ENCODE peak calls at places on chromosomes 2 and 18, in eight cellular contexts. O is activated naive CD4-positive, alpha-beta T cell; C is NAMALWA; Z is psoas muscle; G is NCI-H1694; U is right cardiac atrium; F is mammary epithelial cell; E is PC-3. R is an unnamed sample.

GRCh38 chr2:237774811-237775553 is 23.6 kb upstream of the RBM44 start:
- DNase-seq in F (peak; percentile 33), O (no peak), Z (no peak), U (peak; percentile 63), E (peak; percentile 72), C (peak; percentile 67), G (peak; percentile 30), R (no peak)

GRCh38 chr2:219358170-219359075 is 25.9 kb upstream of the RESP18 start:
- DNase-seq in G (no peak), F (no peak), E (no peak), Z (no peak), U (peak; percentile 60), O (no peak), C (no peak), R (no peak)

GRCh38 chr2:187013058-187013457 is 164.1 kb upstream of the ZSWIM2 start:
- DNase-seq in G (no peak), C (no peak), O (no peak), E (no peak), U (no peak), F (no peak), Z (no peak), R (no peak)

GRCh38 chr2:46802665-46803550 is 112.7 kb downstream of the MCFD2 start:
- DNase-seq in E (no peak), C (no peak), U (no peak), G (peak; percentile 53), F (no peak), O (no peak), Z (no peak), R (no peak)

GRCh38 chr2:135825131-135825854 is 11.7 kb downstream of the LCT start:
- DNase-seq in U (no peak), Z (no peak), O (no peak), C (no peak), G (no peak), F (no peak), E (no peak), R (no peak)

GRCh38 chr2:210363261-210363660 is 48.3 kb upstream of the MYL1 start:
- DNase-seq in C (peak; percentile 51), G (no peak), Z (no peak), E (peak; percentile 26), U (no peak), O (no peak), F (peak; percentile 18), R (no peak)

GRCh38 chr2:191167766-191168165 is 17.0 kb upstream of the STAT4 start:
- DNase-seq in U (no peak), Z (no peak), G (no peak), E (peak; percentile 84), F (no peak), O (no peak), C (no peak), R (no peak)

GRCh38 chr2:64987963-64988419 is 1.2 kb upstream of the SLC1A4 start:
- DNase-seq in U (no peak), C (no peak), F (no peak), Z (no peak), O (no peak), E (peak; percentile 75), G (no peak), R (no peak)

GRCh38 chr2:111986116-111986900 is 68.8 kb upstream of the TMEM87B start:
- DNase-seq in C (no peak), G (no peak), F (no peak), E (no peak), Z (no peak), O (no peak), U (no peak), R (no peak)

GRCh38 chr2:66717973-66718372 is 283.0 kb downstream of the MEIS1 start:
- DNase-seq in U (no peak), O (no peak), F (no peak), Z (no peak), C (no peak), G (no peak), E (no peak), R (no peak)

GRCh38 chr2:86052676-86053075 is 53.0 kb downstream of the POLR1A start:
- DNase-seq in U (no peak), E (no peak), C (no peak), Z (no peak), G (no peak), O (no peak), F (no peak), R (no peak)

GRCh38 chr2:239293450-239294430 is 107.1 kb downstream of the HDAC4 start:
- DNase-seq in C (no peak), Z (no peak), U (peak; percentile 38), E (no peak), F (no peak), G (no peak), O (no peak), R (no peak)

GRCh38 chr18:43276471-43276870 is 819 bp downstream of the SYT4 start:
- DNase-seq in G (no peak), O (no peak), Z (no peak), C (no peak), F (no peak), E (no peak), U (no peak), R (no peak)

GRCh38 chr2:241764272-241765241 is 12.1 kb upstream of the GAL3ST2 start:
- DNase-seq in E (no peak), G (no peak), Z (no peak), C (no peak), F (no peak), O (no peak), U (peak; percentile 37), R (peak; percentile 37)

GRCh38 chr2:30759481-30759880 is 47.8 kb downstream of the CAPN13 start:
- DNase-seq in G (no peak), F (no peak), O (no peak), Z (no peak), C (no peak), E (no peak), U (no peak), R (peak; percentile 19)

R was measured in CD14-positive monocyte.